ENCODE peak calls at places on chromosome 20, in four cellular contexts. One of them, this sample, is unnamed. For H3K4me1 and H3K36me3, the result is how much of the 10 kb centered on the place peaks cover.

GRCh38 chr20:17867546-17867945 is 101.0 kb downstream of the SNX5 start:
- DNase-seq in SK-N-SH: no peak
- DNase-seq in aorta: no peak
- DNase-seq in cardiac muscle cell: no peak
- DNase-seq in this sample: no peak

GRCh38 chr20:11067359-11067758 is 393.6 kb upstream of the JAG1 start:
- DNase-seq in aorta: no peak
- DNase-seq in SK-N-SH: no peak
- DNase-seq in cardiac muscle cell: peak
- DNase-seq in this sample: no peak

GRCh38 chr20:42915081-42915480 is 274.6 kb downstream of the PTPRT start:
- DNase-seq in cardiac muscle cell: no peak
- DNase-seq in SK-N-SH: no peak
- DNase-seq in aorta: no peak
- DNase-seq in this sample: no peak

GRCh38 chr20:39429716-39430115 is 467.6 kb downstream of the DHX35 start:
- DNase-seq in SK-N-SH: peak
- DNase-seq in aorta: no peak
- DNase-seq in cardiac muscle cell: peak
- DNase-seq in this sample: no peak

GRCh38 chr20:18224968-18225568 is 63.3 kb upstream of the ZNF133 start:
- DNase-seq in cardiac muscle cell: peak
- DNase-seq in aorta: peak
- DNase-seq in SK-N-SH: peak
- DNase-seq in this sample: peak

GRCh38 chr20:44909872-44910689 is at the start of gene PABPC1L:
- DNase-seq in cardiac muscle cell: peak
- DNase-seq in aorta: peak
- DNase-seq in SK-N-SH: peak
- DNase-seq in this sample: peak

GRCh38 chr20:53918949-53919361 is 151.4 kb downstream of the BCAS1 start:
- DNase-seq in SK-N-SH: peak
- DNase-seq in cardiac muscle cell: peak
- DNase-seq in aorta: no peak
- DNase-seq in this sample: no peak

GRCh38 chr20:23926941-23927872 is 47.7 kb upstream of the CST5 start:
- DNase-seq in SK-N-SH: peak
- DNase-seq in cardiac muscle cell: no peak
- DNase-seq in aorta: no peak
- DNase-seq in this sample: no peak

GRCh38 chr20:18645851-18646250 is 58.0 kb downstream of the DTD1 start:
- DNase-seq in cardiac muscle cell: no peak
- DNase-seq in SK-N-SH: no peak
- DNase-seq in aorta: no peak
- DNase-seq in this sample: no peak

DNA sequence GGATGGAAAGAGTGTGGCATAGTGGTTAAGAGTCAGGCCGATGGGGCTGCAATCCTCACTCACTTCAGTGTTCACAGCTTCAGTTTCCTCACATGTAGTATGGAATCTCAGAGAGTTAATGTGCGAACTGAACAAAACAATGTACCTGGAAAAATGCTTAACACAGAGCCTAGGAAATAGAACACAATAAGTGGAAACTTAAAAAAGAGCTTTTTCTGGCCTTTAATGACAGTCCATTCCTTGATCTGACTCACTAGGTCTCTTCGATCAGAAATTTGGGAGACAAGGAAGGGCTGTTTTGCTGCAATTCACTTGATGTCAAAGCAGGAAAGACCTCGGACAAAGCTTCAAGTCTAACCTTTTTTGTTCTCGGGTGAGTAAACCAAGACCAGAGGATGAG is 56.1 kb downstream of the KCNB1 start:
- DNase-seq in SK-N-SH: no peak
- DNase-seq in aorta: no peak
- DNase-seq in cardiac muscle cell: no peak
- DNase-seq in this sample: no peak
- H3K4me1 ChIP-seq in SK-N-SH: under half
- H3K4me1 ChIP-seq in aorta: under half
- H3K4me1 ChIP-seq in cardiac muscle cell: under half
- H3K4me1 ChIP-seq in this sample: under half

GRCh38 chr20:34268145-34268544 is 26.9 kb downstream of the ASIP start:
- DNase-seq in aorta: no peak
- DNase-seq in SK-N-SH: no peak
- DNase-seq in cardiac muscle cell: no peak
- DNase-seq in this sample: no peak

GRCh38 chr20:34271961-34272360 is 30.7 kb downstream of the ASIP start:
- DNase-seq in SK-N-SH: no peak
- DNase-seq in cardiac muscle cell: no peak
- DNase-seq in aorta: no peak
- DNase-seq in this sample: no peak

GRCh38 chr20:34264141-34264540 is 22.9 kb downstream of the ASIP start:
- DNase-seq in SK-N-SH: no peak
- DNase-seq in aorta: no peak
- DNase-seq in cardiac muscle cell: no peak
- DNase-seq in this sample: no peak

GRCh38 chr20:34269996-34270627 is 28.9 kb downstream of the ASIP start:
- DNase-seq in aorta: no peak
- DNase-seq in SK-N-SH: no peak
- DNase-seq in cardiac muscle cell: no peak
- DNase-seq in this sample: no peak

GRCh38 chr20:34268851-34269668 is 27.8 kb downstream of the ASIP start:
- DNase-seq in SK-N-SH: no peak
- DNase-seq in aorta: peak
- DNase-seq in cardiac muscle cell: no peak
- DNase-seq in this sample: no peak
- H3K27ac ChIP-seq in SK-N-SH: no peak
- H3K27ac ChIP-seq in aorta: no peak
- H3K27ac ChIP-seq in cardiac muscle cell: no peak
- H3K27ac ChIP-seq in this sample: no peak

GRCh38 chr20:63767456-63767855 is 27.9 kb downstream of the SLC2A4RG start:
- DNase-seq in SK-N-SH: no peak
- DNase-seq in cardiac muscle cell: no peak
- DNase-seq in aorta: no peak
- DNase-seq in this sample: no peak

GRCh38 chr20:63765918-63766317 is 26.3 kb downstream of the SLC2A4RG start:
- DNase-seq in SK-N-SH: no peak
- DNase-seq in aorta: no peak
- DNase-seq in cardiac muscle cell: no peak
- DNase-seq in this sample: no peak

GRCh38 chr20:63768591-63769515 is 29.3 kb downstream of the SLC2A4RG start:
- DNase-seq in SK-N-SH: no peak
- DNase-seq in aorta: no peak
- DNase-seq in cardiac muscle cell: no peak
- DNase-seq in this sample: no peak

GRCh38 chr20:63766695-63767426 is 27.3 kb downstream of the SLC2A4RG start:
- DNase-seq in cardiac muscle cell: no peak
- DNase-seq in aorta: no peak
- DNase-seq in SK-N-SH: no peak
- DNase-seq in this sample: no peak

GRCh38 chr20:63767886-63768285 is 28.3 kb downstream of the SLC2A4RG start:
- DNase-seq in SK-N-SH: no peak
- DNase-seq in cardiac muscle cell: no peak
- DNase-seq in aorta: no peak
- DNase-seq in this sample: no peak
- H3K36me3 ChIP-seq in SK-N-SH: under half
- H3K36me3 ChIP-seq in cardiac muscle cell: under half
- H3K36me3 ChIP-seq in aorta: under half
- H3K36me3 ChIP-seq in this sample: under half

GRCh38 chr20:48706116-48706656 is 121.6 kb downstream of the PREX1 start:
- DNase-seq in SK-N-SH: no peak
- DNase-seq in aorta: peak
- DNase-seq in cardiac muscle cell: no peak
- DNase-seq in this sample: no peak
- H3K4me1 ChIP-seq in SK-N-SH: under half
- H3K4me1 ChIP-seq in aorta: under half
- H3K4me1 ChIP-seq in cardiac muscle cell: under half
- H3K4me1 ChIP-seq in this sample: under half

GRCh38 chr20:49850463-49851233 is 38.0 kb downstream of the SLC9A8 start:
- DNase-seq in aorta: no peak
- DNase-seq in cardiac muscle cell: no peak
- DNase-seq in SK-N-SH: no peak
- DNase-seq in this sample: no peak
- H3K27ac ChIP-seq in aorta: peak
- H3K27ac ChIP-seq in cardiac muscle cell: peak
- H3K27ac ChIP-seq in SK-N-SH: peak
- H3K27ac ChIP-seq in this sample: peak

GRCh38 chr20:37759761-37760209 is 66.0 kb downstream of the CTNNBL1 start:
- DNase-seq in aorta: no peak
- DNase-seq in SK-N-SH: no peak
- DNase-seq in cardiac muscle cell: no peak
- DNase-seq in this sample: no peak
- H3K36me3 ChIP-seq in aorta: under half
- H3K36me3 ChIP-seq in SK-N-SH: under half
- H3K36me3 ChIP-seq in cardiac muscle cell: under half
- H3K36me3 ChIP-seq in this sample: under half

GRCh38 chr20:57432874-57433491 is 41.8 kb downstream of the RBM38 start:
- DNase-seq in SK-N-SH: no peak
- DNase-seq in aorta: no peak
- DNase-seq in cardiac muscle cell: peak
- DNase-seq in this sample: peak
- H3K4me1 ChIP-seq in SK-N-SH: under half
- H3K4me1 ChIP-seq in aorta: under half
- H3K4me1 ChIP-seq in cardiac muscle cell: under half
- H3K4me1 ChIP-seq in this sample: half or more

DNA sequence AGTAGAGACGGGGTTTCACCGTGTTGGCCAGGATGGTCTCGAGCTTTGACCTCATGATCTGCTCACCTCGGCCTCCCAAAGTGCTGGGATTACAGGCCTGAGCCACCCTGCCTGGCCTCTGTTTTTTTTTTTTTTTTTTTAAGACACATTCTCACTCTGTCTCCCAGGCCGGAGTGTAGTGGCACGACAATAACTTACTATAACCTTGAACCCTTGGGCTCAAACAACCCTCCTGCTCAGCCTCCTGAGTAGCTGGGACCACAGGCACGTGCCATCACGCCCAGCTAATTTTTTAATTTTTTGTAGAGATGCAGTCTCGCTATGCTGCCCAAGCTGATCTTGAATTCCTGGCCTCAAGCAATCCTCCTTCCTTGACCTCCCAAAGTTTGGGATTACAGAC is 26.6 kb downstream of the CPXM1 start:
- DNase-seq in aorta: no peak
- DNase-seq in SK-N-SH: no peak
- DNase-seq in cardiac muscle cell: no peak
- DNase-seq in this sample: no peak
- H3K27ac ChIP-seq in aorta: no peak
- H3K27ac ChIP-seq in SK-N-SH: no peak
- H3K27ac ChIP-seq in cardiac muscle cell: no peak
- H3K27ac ChIP-seq in this sample: no peak